ENCODE peak calls at places on chromosomes 11 and 22, in seven cellular contexts. U is mesendoderm; Z is A673; W is CD8-positive, alpha-beta T cell; F is thoracic aorta; S is pancreas; B is GM23338. J is an unnamed sample.

GRCh38 chr11:73114110-73114834 is 27.8 kb downstream of the FCHSD2 start:
- DNase-seq in W (no peak), S (no peak), B (no peak), U (no peak), Z (no peak), F (no peak), J (no peak)

GRCh38 chr11:69699213-69699612 is 4.6 kb downstream of the FGF19 start:
- DNase-seq in S (no peak), Z (no peak), U (no peak), F (no peak), B (no peak), W (no peak), J (peak; percentile 59)

GRCh38 chr11:67120881-67121710 is 2.0 kb downstream of the KDM2A start:
- DNase-seq in U (no peak), W (no peak), F (no peak), S (no peak), B (no peak), Z (peak; percentile 50), J (peak; percentile 67)

GRCh38 chr11:73576226-73576625 is 21.7 kb downstream of the FAM168A start:
- DNase-seq in U (no peak), Z (no peak), S (no peak), W (no peak), F (no peak), B (no peak), J (no peak)

GRCh38 chr11:87295237-87295636 is 257.5 kb downstream of the TMEM135 start:
- DNase-seq in W (no peak), F (no peak), S (no peak), Z (no peak), B (peak; percentile 15), U (no peak), J (no peak)

GRCh38 chr11:94926698-94927237 is 46.6 kb downstream of the CWC15 start:
- DNase-seq in Z (peak; percentile 51), W (no peak), U (peak; percentile 73), F (peak; percentile 25), B (peak; percentile 25), S (peak; percentile 51), J (peak; percentile 41)

GRCh38 chr22:32661296-32661695 is 140.2 kb upstream of the TIMP3 start:
- DNase-seq in S (no peak), B (no peak), Z (no peak), F (no peak), U (no peak), W (no peak), J (peak; percentile 89)

GRCh38 chr11:17164361-17165246 is 43.2 kb downstream of the PIK3C2A start:
- DNase-seq in Z (no peak), U (peak; percentile 38), S (no peak), W (no peak), F (no peak), B (no peak), J (no peak)

GRCh38 chr22:48436201-48436931 is 1391.3 kb downstream of the BRD1 start:
- DNase-seq in Z (no peak), U (no peak), F (no peak), W (no peak), B (no peak), S (no peak), J (no peak)

GRCh38 chr11:14902650-14903350 is 10.8 kb upstream of the CYP2R1 start:
- DNase-seq in S (no peak), F (no peak), Z (peak; percentile 25), W (no peak), U (peak; percentile 25), B (no peak), J (no peak)

GRCh38 chr11:47225552-47226137 is 10.9 kb downstream of the DDB2 start:
- DNase-seq in U (no peak), F (no peak), S (no peak), B (no peak), W (no peak), Z (no peak), J (no peak)

GRCh38 chr22:48186121-48186790 is 1423.8 kb downstream of the TBC1D22A start:
- DNase-seq in F (no peak), B (no peak), S (no peak), U (no peak), W (no peak), Z (no peak), J (peak; percentile 32)

GRCh38 chr11:110172666-110173065 is 79.5 kb downstream of the ZC3H12C start:
- DNase-seq in W (no peak), S (no peak), B (no peak), F (no peak), Z (peak; percentile 45), U (no peak), J (no peak)

GRCh38 chr22:39027717-39028116 is 6.8 kb downstream of the APOBEC3D start:
- DNase-seq in W (no peak), Z (no peak), B (no peak), F (no peak), U (no peak), S (no peak), J (no peak)

GRCh38 chr22:22073769-22074561 is 91.4 kb upstream of the TOP3B start:
- DNase-seq in F (no peak), B (no peak), Z (no peak), U (peak; percentile 22), S (no peak), W (no peak), J (no peak)

GRCh38 chr11:44600739-44601416 is 35.4 kb downstream of the CD82 start:
- DNase-seq in B (peak; percentile 34), F (no peak), Z (peak; percentile 88), U (peak; percentile 39), S (no peak), W (no peak), J (no peak)

GRCh38 chr22:43100223-43100622 is 10.3 kb upstream of the BIK start:
- DNase-seq in Z (no peak), B (no peak), S (no peak), F (no peak), U (no peak), W (no peak), J (peak; percentile 58)

GRCh38 chr11:60973699-60974098 is 2.2 kb downstream of the CD6 start:
- DNase-seq in F (no peak), U (no peak), Z (no peak), B (no peak), S (no peak), W (no peak), J (no peak)
- H3K27ac ChIP-seq in F (no peak overlapping the region), U (no peak overlapping the region), Z (no peak overlapping the region), B (no peak overlapping the region), S (no peak overlapping the region), W (peak overlapping the region; percentile 90), J (no peak overlapping the region)

DNA sequence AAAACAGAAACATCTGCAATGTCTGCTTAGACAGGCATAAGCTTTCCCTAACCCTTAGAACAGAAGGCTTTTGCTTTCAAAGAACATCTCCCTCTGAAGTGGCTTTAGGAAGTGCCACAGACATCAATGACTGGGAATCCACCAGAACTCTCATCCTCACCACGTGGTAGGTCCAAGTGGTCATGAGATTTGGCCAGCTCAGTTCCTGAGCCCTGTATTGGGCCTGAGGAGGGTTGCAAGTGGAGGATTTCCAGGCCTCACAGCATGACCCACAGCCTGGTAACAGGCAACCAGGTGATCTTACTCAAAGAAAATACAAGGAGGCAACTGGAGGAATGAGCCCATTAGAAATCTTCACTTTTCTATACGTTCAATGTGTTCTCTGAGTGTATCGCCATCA is 1.6 kb downstream of the CASP1 start:
- DNase-seq in F (no peak), Z (no peak), S (no peak), U (no peak), B (no peak), W (no peak), J (no peak)
- H3K4me3 ChIP-seq in F (peak overlapping the region; percentile 65), Z (no peak overlapping the region), S (peak overlapping the region; percentile 27), U (no peak overlapping the region), B (no peak overlapping the region), W (peak overlapping the region; percentile 64), J (no peak overlapping the region)

DNA sequence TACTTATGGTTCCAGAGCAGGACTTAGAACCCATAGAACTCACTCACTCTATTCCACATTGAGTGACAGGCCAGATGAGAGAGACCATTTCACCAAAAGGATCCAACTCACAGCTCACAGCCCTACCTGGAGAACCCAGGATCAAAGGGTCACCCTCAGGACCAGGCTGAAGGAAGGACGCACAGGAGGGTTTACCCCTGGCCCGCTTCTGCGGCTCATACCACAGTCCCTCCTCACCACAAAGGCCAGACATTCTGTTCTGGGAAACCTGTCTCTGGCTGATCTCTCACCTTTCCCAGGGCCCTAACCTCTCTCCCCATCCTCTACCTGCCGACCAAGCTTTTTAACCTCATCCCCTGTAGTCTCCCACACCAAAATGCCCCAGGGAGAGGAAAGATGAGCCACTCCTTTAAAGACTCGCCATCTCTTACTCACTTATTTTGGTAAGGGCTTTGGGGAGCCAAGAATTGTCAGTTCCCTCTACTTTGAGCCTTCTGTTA is 4.7 kb downstream of the FOSL1 start:
- DNase-seq in U (no peak), B (no peak), F (no peak), S (no peak), W (no peak), Z (no peak), J (no peak)
- H3K4me1 ChIP-seq in U (no peaks in the 10 kb centered on the region), B (peaks cover 19% of the 10 kb centered on the region), F (peaks cover 19% of the 10 kb centered on the region), S (peaks cover 8% of the 10 kb centered on the region), W (peaks cover 46% of the 10 kb centered on the region), Z (peaks cover 30% of the 10 kb centered on the region), J (peaks cover 66% of the 10 kb centered on the region)

GRCh38 chr11:13349581-13349980 is 72.0 kb downstream of the BMAL1 start:
- DNase-seq in W (no peak), S (no peak), Z (no peak), F (no peak), B (no peak), U (no peak), J (no peak)
- H3K27ac ChIP-seq in W (no peak overlapping the region), S (no peak overlapping the region), Z (no peak overlapping the region), F (no peak overlapping the region), B (no peak overlapping the region), U (no peak overlapping the region), J (no peak overlapping the region)

GRCh38 chr11:61827573-61828378 is at the start of gene FADS2:
- DNase-seq in F (peak; percentile 78), W (peak; percentile 65), B (peak; percentile 90), Z (peak; percentile 99), S (peak; percentile 65), U (peak; percentile 98), J (peak; percentile 77)

GRCh38 chr11:61828379-61828628 is 204 bp downstream of the FADS2 start:
- DNase-seq in S (no peak), Z (no peak), F (no peak), W (no peak), U (no peak), B (no peak), J (peak; percentile 22)

GRCh38 chr11:61828629-61829407 is 718 bp downstream of the FADS2 start:
- DNase-seq in B (peak; percentile 72), U (peak; percentile 71), F (no peak), W (no peak), S (peak; percentile 45), Z (peak; percentile 72), J (peak; percentile 23)

GRCh38 chr11:61830318-61831105 is 2.4 kb downstream of the FADS2 start:
- DNase-seq in B (no peak), Z (no peak), S (no peak), F (no peak), U (no peak), W (no peak), J (no peak)

GRCh38 chr11:61829806-61830205 is 1.7 kb downstream of the FADS2 start:
- DNase-seq in U (no peak), B (no peak), S (no peak), F (no peak), W (no peak), Z (no peak), J (no peak)
- H3K4me3 ChIP-seq in U (peak overlapping the region; percentile 98), B (peak overlapping the region; percentile 99), S (no peak overlapping the region), F (peak overlapping the region; percentile 85), W (no peak overlapping the region), Z (peak overlapping the region; percentile 96), J (no peak overlapping the region)

J was measured in SJSA1.